ENCODE peak calls at places on chromosome 10, in six cellular contexts. V, J, C, H, O and A are unnamed samples.

GRCh38 chr10:13815766-13816165 is 229.0 kb downstream of the PRPF18 start:
- DNase-seq in V (no peak), J (no peak), C (no peak), H (no peak), O (no peak), A (no peak)

GRCh38 chr10:110779489-110779888 is 92.2 kb upstream of the PDCD4 start:
- DNase-seq in V (peak; percentile 65), J (no peak), C (no peak), H (no peak), O (no peak), A (no peak)

GRCh38 chr10:15280974-15281373 is 90.1 kb downstream of the FAM171A1 start:
- DNase-seq in V (no peak), J (no peak), C (no peak), H (no peak), O (no peak), A (no peak)

GRCh38 chr10:122957474-122957873 is 3.4 kb upstream of the C10orf88 start:
- DNase-seq in V (no peak), J (no peak), C (no peak), H (no peak), O (no peak), A (no peak)

GRCh38 chr10:97875391-97875790 is 25.7 kb downstream of the GOLGA7B start:
- DNase-seq in V (no peak), J (peak; percentile 85), C (no peak), H (no peak), O (no peak), A (peak; percentile 82)

GRCh38 chr10:83764681-83765080 is 374.6 kb upstream of the GHITM start:
- DNase-seq in V (no peak), J (no peak), C (no peak), H (no peak), O (no peak), A (no peak)

GRCh38 chr10:91883549-91884542 is 25.4 kb downstream of the FGFBP3 start:
- DNase-seq in V (peak; percentile 90), J (peak; percentile 78), C (no peak), H (peak; percentile 41), O (no peak), A (no peak)

GRCh38 chr10:52739380-52740154 is 33.0 kb downstream of the MBL2 start:
- DNase-seq in V (no peak), J (no peak), C (no peak), H (no peak), O (no peak), A (peak; percentile 55)

GRCh38 chr10:28910960-28911359 is 233.6 kb downstream of the BAMBI start:
- DNase-seq in V (no peak), J (no peak), C (no peak), H (no peak), O (no peak), A (no peak)

GRCh38 chr10:77049896-77050295 is 587.7 kb downstream of the KCNMA1 start:
- DNase-seq in V (no peak), J (no peak), C (no peak), H (no peak), O (no peak), A (no peak)

GRCh38 chr10:93859049-93859655 is 34.6 kb upstream of the SLC35G1 start:
- DNase-seq in V (no peak), J (no peak), C (no peak), H (no peak), O (no peak), A (no peak)

GRCh38 chr10:63491558-63492316 is 26.0 kb upstream of the JMJD1C start:
- DNase-seq in V (peak; percentile 53), J (no peak), C (no peak), H (no peak), O (no peak), A (no peak)

GRCh38 chr10:480928-481551 is 208.4 kb downstream of the DIP2C start:
- DNase-seq in V (peak; percentile 65), J (peak; percentile 55), C (no peak), H (no peak), O (peak; percentile 49), A (peak; percentile 84)

GRCh38 chr10:123254287-123254858 is 100.2 kb downstream of the BUB3 start:
- DNase-seq in V (no peak), J (no peak), C (no peak), H (no peak), O (no peak), A (no peak)

GRCh38 chr10:48776005-48776522 is 91.4 kb downstream of the WDFY4 start:
- DNase-seq in V (no peak), J (peak; percentile 29), C (no peak), H (no peak), O (no peak), A (no peak)

GRCh38 chr10:4532976-4533375 is 293.0 kb upstream of the AKR1E2 start:
- DNase-seq in V (no peak), J (no peak), C (no peak), H (no peak), O (no peak), A (no peak)